ENCODE peak calls at places on chromosomes 6 and 20, in six cellular contexts. One of them, this sample, is unnamed.

GRCh38 chr6:44247338-44248302 is 719 bp downstream of the HSP90AB1 start:
- DNase-seq in HCT116: no peak
- DNase-seq in K562: peak
- DNase-seq in GM12878: no peak
- DNase-seq in H1: no peak
- DNase-seq in HepG2: peak
- DNase-seq in this sample: no peak

GRCh38 chr20:53036992-53037391 is 64.8 kb downstream of the TSHZ2 start:
- DNase-seq in HCT116: no peak
- DNase-seq in K562: no peak
- DNase-seq in GM12878: no peak
- DNase-seq in H1: no peak
- DNase-seq in HepG2: no peak
- DNase-seq in this sample: no peak

GRCh38 chr20:62776692-62777527 is 19.4 kb upstream of the MRGBP start:
- DNase-seq in HCT116: peak
- DNase-seq in K562: peak
- DNase-seq in GM12878: peak
- DNase-seq in H1: no peak
- DNase-seq in HepG2: peak
- DNase-seq in this sample: no peak

GRCh38 chr6:36184311-36184710 is 12.2 kb upstream of the BRPF3 start:
- DNase-seq in HCT116: no peak
- DNase-seq in K562: no peak
- DNase-seq in GM12878: no peak
- DNase-seq in H1: no peak
- DNase-seq in HepG2: no peak
- DNase-seq in this sample: no peak

GRCh38 chr6:164693934-164694333 is 615.5 kb downstream of the C6orf118 start:
- DNase-seq in HCT116: no peak
- DNase-seq in K562: no peak
- DNase-seq in GM12878: no peak
- DNase-seq in H1: peak
- DNase-seq in HepG2: no peak
- DNase-seq in this sample: no peak

GRCh38 chr6:36139991-36140710 is 9.8 kb downstream of the MAPK13 start:
- DNase-seq in HCT116: no peak
- DNase-seq in K562: peak
- DNase-seq in GM12878: no peak
- DNase-seq in H1: no peak
- DNase-seq in HepG2: no peak
- DNase-seq in this sample: peak

GRCh38 chr6:20142866-20143265 is 69.4 kb downstream of the MBOAT1 start:
- DNase-seq in HCT116: no peak
- DNase-seq in K562: no peak
- DNase-seq in GM12878: no peak
- DNase-seq in H1: no peak
- DNase-seq in HepG2: no peak
- DNase-seq in this sample: no peak

GRCh38 chr6:105713474-105714118 is 310.7 kb upstream of the PREP start:
- DNase-seq in HCT116: peak
- DNase-seq in K562: no peak
- DNase-seq in GM12878: no peak
- DNase-seq in H1: no peak
- DNase-seq in HepG2: no peak
- DNase-seq in this sample: no peak

GRCh38 chr6:70668499-70668812 is 773 bp downstream of the SMAP1 start:
- DNase-seq in HCT116: peak
- DNase-seq in K562: peak
- DNase-seq in GM12878: no peak
- DNase-seq in H1: no peak
- DNase-seq in HepG2: no peak
- DNase-seq in this sample: no peak

GRCh38 chr20:23403721-23404120 is 17.6 kb downstream of the NAPB start:
- DNase-seq in HCT116: no peak
- DNase-seq in K562: no peak
- DNase-seq in GM12878: no peak
- DNase-seq in H1: no peak
- DNase-seq in HepG2: no peak
- DNase-seq in this sample: no peak

GRCh38 chr6:29926081-29926794 is 16.1 kb upstream of the HLA-A start:
- DNase-seq in HCT116: no peak
- DNase-seq in K562: no peak
- DNase-seq in GM12878: no peak
- DNase-seq in H1: no peak
- DNase-seq in HepG2: no peak
- DNase-seq in this sample: no peak

GRCh38 chr6:56484669-56485068 is 158.0 kb downstream of the DST start:
- DNase-seq in HCT116: no peak
- DNase-seq in K562: no peak
- DNase-seq in GM12878: no peak
- DNase-seq in H1: no peak
- DNase-seq in HepG2: no peak
- DNase-seq in this sample: no peak

GRCh38 chr20:31751126-31751525 is 12.0 kb downstream of the TPX2 start:
- DNase-seq in HCT116: no peak
- DNase-seq in K562: no peak
- DNase-seq in GM12878: no peak
- DNase-seq in H1: no peak
- DNase-seq in HepG2: no peak
- DNase-seq in this sample: no peak

GRCh38 chr6:23454090-23454998 is 671.7 kb upstream of the NRSN1 start:
- DNase-seq in HCT116: no peak
- DNase-seq in K562: no peak
- DNase-seq in GM12878: no peak
- DNase-seq in H1: no peak
- DNase-seq in HepG2: no peak
- DNase-seq in this sample: no peak

GRCh38 chr6:44073612-44074382 is 53.5 kb downstream of the MRPL14 start:
- DNase-seq in HCT116: no peak
- DNase-seq in K562: peak
- DNase-seq in GM12878: no peak
- DNase-seq in H1: no peak
- DNase-seq in HepG2: no peak
- DNase-seq in this sample: no peak

GRCh38 chr20:49811825-49812462 is 684 bp upstream of the SLC9A8 start:
- DNase-seq in HCT116: no peak
- DNase-seq in K562: peak
- DNase-seq in GM12878: no peak
- DNase-seq in H1: no peak
- DNase-seq in HepG2: no peak
- DNase-seq in this sample: no peak

GRCh38 chr20:46089076-46089337 is 755 bp downstream of the NCOA5 start:
- DNase-seq in HCT116: no peak
- DNase-seq in K562: no peak
- DNase-seq in GM12878: no peak
- DNase-seq in H1: no peak
- DNase-seq in HepG2: peak
- DNase-seq in this sample: no peak

GRCh38 chr6:22892452-22892851 is 323.1 kb downstream of the HDGFL1 start:
- DNase-seq in HCT116: no peak
- DNase-seq in K562: no peak
- DNase-seq in GM12878: no peak
- DNase-seq in H1: no peak
- DNase-seq in HepG2: no peak
- DNase-seq in this sample: no peak

GRCh38 chr20:38764563-38765355 is 16.5 kb downstream of the ACTR5 start:
- DNase-seq in HCT116: peak
- DNase-seq in K562: peak
- DNase-seq in GM12878: no peak
- DNase-seq in H1: no peak
- DNase-seq in HepG2: peak
- DNase-seq in this sample: no peak

GRCh38 chr6:30207619-30208295 is 5.4 kb downstream of the TRIM26 start:
- DNase-seq in HCT116: no peak
- DNase-seq in K562: no peak
- DNase-seq in GM12878: no peak
- DNase-seq in H1: no peak
- DNase-seq in HepG2: no peak
- DNase-seq in this sample: no peak

GRCh38 chr6:27553123-27553904 is 80.4 kb upstream of the ZNF184 start:
- DNase-seq in HCT116: no peak
- DNase-seq in K562: peak
- DNase-seq in GM12878: peak
- DNase-seq in H1: peak
- DNase-seq in HepG2: peak
- DNase-seq in this sample: peak

GRCh38 chr20:62723768-62724420 is 15.3 kb downstream of the NTSR1 start:
- DNase-seq in HCT116: no peak
- DNase-seq in K562: no peak
- DNase-seq in GM12878: no peak
- DNase-seq in H1: no peak
- DNase-seq in HepG2: no peak
- DNase-seq in this sample: no peak

GRCh38 chr6:56962451-56962850 is 7.5 kb downstream of the BEND6 start:
- DNase-seq in HCT116: no peak
- DNase-seq in K562: no peak
- DNase-seq in GM12878: no peak
- DNase-seq in H1: no peak
- DNase-seq in HepG2: no peak
- DNase-seq in this sample: no peak

GRCh38 chr6:87755697-87756671 is 54.0 kb upstream of the AKIRIN2 start:
- DNase-seq in HCT116: no peak
- DNase-seq in K562: peak
- DNase-seq in GM12878: no peak
- DNase-seq in H1: no peak
- DNase-seq in HepG2: no peak
- DNase-seq in this sample: no peak

GRCh38 chr20:3420211-3420707 is 12.8 kb upstream of the DNAAF9 start:
- DNase-seq in HCT116: no peak
- DNase-seq in K562: peak
- DNase-seq in GM12878: peak
- DNase-seq in H1: no peak
- DNase-seq in HepG2: no peak
- DNase-seq in this sample: no peak

GRCh38 chr6:42904467-42904866 is 11.4 kb upstream of the PTCRA start:
- DNase-seq in HCT116: no peak
- DNase-seq in K562: no peak
- DNase-seq in GM12878: no peak
- DNase-seq in H1: no peak
- DNase-seq in HepG2: no peak
- DNase-seq in this sample: no peak

GRCh38 chr20:1332749-1333300 is 3.9 kb upstream of the SDCBP2 start:
- DNase-seq in HCT116: no peak
- DNase-seq in K562: no peak
- DNase-seq in GM12878: no peak
- DNase-seq in H1: no peak
- DNase-seq in HepG2: no peak
- DNase-seq in this sample: no peak

GRCh38 chr6:2764610-2765165 is 505 bp upstream of the WRNIP1 start:
- DNase-seq in HCT116: no peak
- DNase-seq in K562: peak
- DNase-seq in GM12878: no peak
- DNase-seq in H1: no peak
- DNase-seq in HepG2: peak
- DNase-seq in this sample: no peak

GRCh38 chr6:34418367-34418766 is 7.5 kb downstream of the RPS10 start:
- DNase-seq in HCT116: no peak
- DNase-seq in K562: no peak
- DNase-seq in GM12878: no peak
- DNase-seq in H1: no peak
- DNase-seq in HepG2: no peak
- DNase-seq in this sample: no peak
- TF ChIP-seq ZNF274 in HCT116: no peak
- TF ChIP-seq ZNF274 in K562: no peak
- TF ChIP-seq ZNF274 in GM12878: no peak
- TF ChIP-seq ZNF274 in H1: no peak
- TF ChIP-seq ZNF274 in HepG2: no peak
- TF ChIP-seq ZNF274 in this sample: no peak

GRCh38 chr6:131967948-131968347 is 16.8 kb upstream of the CCN2 start:
- DNase-seq in HCT116: no peak
- DNase-seq in K562: no peak
- DNase-seq in GM12878: no peak
- DNase-seq in H1: no peak
- DNase-seq in HepG2: no peak
- DNase-seq in this sample: no peak
- TF ChIP-seq ZNF274 in HCT116: no peak
- TF ChIP-seq ZNF274 in K562: no peak
- TF ChIP-seq ZNF274 in GM12878: no peak
- TF ChIP-seq ZNF274 in H1: no peak
- TF ChIP-seq ZNF274 in HepG2: no peak
- TF ChIP-seq ZNF274 in this sample: no peak

DNA sequence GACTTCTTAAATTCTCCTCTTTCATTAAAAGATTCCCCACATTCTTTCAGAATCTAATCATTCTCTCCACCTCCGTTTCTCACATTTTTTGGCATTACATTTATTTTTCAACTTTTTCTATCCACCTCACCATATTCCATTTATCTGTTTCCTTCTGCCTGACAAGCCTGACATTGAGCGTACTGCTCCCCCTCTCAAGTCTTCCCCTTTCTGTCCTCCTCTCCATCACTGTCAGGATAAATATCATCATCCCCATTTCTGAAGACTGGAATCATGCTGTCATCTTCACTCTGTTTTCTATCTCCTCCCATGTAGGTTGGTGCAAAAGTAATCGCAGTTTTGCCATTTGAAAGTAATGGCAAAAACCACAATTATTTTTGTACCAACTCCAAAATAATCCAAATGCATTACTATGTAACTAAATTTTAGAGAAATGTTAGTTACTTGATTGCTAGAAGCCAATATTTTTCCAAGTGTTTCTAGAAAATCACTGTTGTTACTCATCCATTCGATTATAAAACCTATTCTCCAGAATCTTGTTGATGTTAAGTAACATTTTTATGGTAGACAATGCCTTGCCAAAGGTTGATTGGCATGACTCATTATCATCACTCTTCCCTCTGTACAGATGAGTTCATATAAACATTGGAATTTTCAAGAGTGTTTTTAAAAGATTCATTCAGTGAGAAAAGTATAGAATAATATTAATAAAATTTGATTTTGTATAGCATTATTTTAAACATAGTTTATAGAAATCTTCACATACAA is 292.3 kb upstream of the RNF217 start:
- DNase-seq in HCT116: no peak
- DNase-seq in K562: no peak
- DNase-seq in GM12878: no peak
- DNase-seq in H1: no peak
- DNase-seq in HepG2: no peak
- DNase-seq in this sample: no peak
- TF ChIP-seq ZNF274 in HCT116: no peak
- TF ChIP-seq ZNF274 in K562: no peak
- TF ChIP-seq ZNF274 in GM12878: no peak
- TF ChIP-seq ZNF274 in H1: no peak
- TF ChIP-seq ZNF274 in HepG2: no peak
- TF ChIP-seq ZNF274 in this sample: no peak

GRCh38 chr6:10300071-10300470 is 114.8 kb downstream of the TFAP2A start:
- DNase-seq in HCT116: peak
- DNase-seq in K562: no peak
- DNase-seq in GM12878: no peak
- DNase-seq in H1: no peak
- DNase-seq in HepG2: no peak
- DNase-seq in this sample: no peak
- TF ChIP-seq ZNF274 in HCT116: no peak
- TF ChIP-seq ZNF274 in K562: no peak
- TF ChIP-seq ZNF274 in GM12878: no peak
- TF ChIP-seq ZNF274 in H1: no peak
- TF ChIP-seq ZNF274 in HepG2: no peak
- TF ChIP-seq ZNF274 in this sample: no peak